ENCODE peak calls at places on chromosomes 11 and 22, in ten cellular contexts. J, O, Q, X, Z, S, K, A, G and C are unnamed samples.

GRCh38 chr11:96326954-96327353 is 16.0 kb downstream of the MAML2 start:
- DNase-seq in K (no peak), Z (no peak), G (no peak), X (no peak), S (no peak), Q (no peak), O (no peak), J (no peak), A (no peak), C (no peak)

GRCh38 chr11:128695539-128696221 is 1.8 kb downstream of the FLI1 start:
- DNase-seq in S (no peak), Q (no peak), O (peak; percentile 39), X (no peak), J (no peak), Z (no peak), G (peak; percentile 60), K (no peak), A (no peak), C (no peak)

GRCh38 chr22:42976131-42976530 is 38.8 kb downstream of the PACSIN2 start:
- DNase-seq in G (no peak), Z (no peak), A (no peak), O (no peak), J (no peak), S (no peak), X (no peak), K (no peak), Q (no peak), C (no peak)

GRCh38 chr11:79325851-79326250 is 115.0 kb downstream of the TENM4 start:
- DNase-seq in Q (no peak), S (no peak), A (no peak), O (no peak), Z (no peak), J (no peak), K (no peak), G (no peak), X (no peak), C (no peak)

GRCh38 chr11:67436459-67437081 is 912 bp downstream of the PTPRCAP start:
- DNase-seq in X (peak; percentile 74), S (peak; percentile 86), G (no peak), Q (no peak), K (no peak), Z (no peak), A (no peak), O (peak; percentile 42), J (no peak), C (peak; percentile 75)

GRCh38 chr11:102114032-102114431 is 3.8 kb downstream of the YAP1 start:
- DNase-seq in G (no peak), S (no peak), Q (no peak), K (no peak), X (no peak), J (no peak), A (no peak), O (no peak), Z (no peak), C (no peak)

GRCh38 chr11:115462757-115463156 is 41.5 kb downstream of the CADM1 start:
- DNase-seq in J (no peak), X (no peak), K (no peak), G (no peak), Q (no peak), O (no peak), S (no peak), A (no peak), Z (no peak), C (no peak)

GRCh38 chr11:118052581-118053206 is 24.2 kb upstream of the TMPRSS4 start:
- DNase-seq in X (no peak), K (no peak), S (no peak), J (no peak), Z (no peak), A (no peak), Q (no peak), G (no peak), O (no peak), C (no peak)

GRCh38 chr22:39010946-39011625 is 3.0 kb upstream of the APOBEC3C start:
- DNase-seq in Z (no peak), K (no peak), S (no peak), J (no peak), X (no peak), A (no peak), Q (no peak), O (no peak), G (no peak), C (no peak)

GRCh38 chr11:43567396-43567975 is 113.1 kb upstream of the HSD17B12 start:
- DNase-seq in A (peak; percentile 37), J (no peak), O (no peak), Z (no peak), G (no peak), K (peak; percentile 18), Q (peak; percentile 66), X (no peak), S (no peak), C (no peak)

GRCh38 chr11:75578977-75579376 is 16.9 kb downstream of the SERPINH1 start:
- DNase-seq in Q (no peak), A (no peak), X (no peak), O (no peak), G (no peak), Z (no peak), J (no peak), K (no peak), S (no peak), C (no peak)

GRCh38 chr11:40816976-40817375 is 642.5 kb downstream of the LRRC4C start:
- DNase-seq in K (no peak), J (no peak), A (no peak), Z (no peak), G (no peak), X (no peak), O (no peak), Q (no peak), S (no peak), C (no peak)

GRCh38 chr11:17277024-17277584 is 565 bp downstream of the NUCB2 start:
- DNase-seq in Q (peak; percentile 61), X (no peak), J (no peak), Z (no peak), G (no peak), A (no peak), K (peak; percentile 35), S (no peak), O (no peak), C (no peak)

GRCh38 chr11:113412675-113413074 is 25.1 kb downstream of the ANKK1 start:
- DNase-seq in Q (no peak), S (no peak), J (no peak), G (no peak), K (no peak), A (no peak), X (no peak), O (no peak), Z (no peak), C (no peak)

GRCh38 chr11:115869780-115870431 is 365.7 kb upstream of the CADM1 start:
- DNase-seq in Q (no peak), Z (no peak), J (peak; percentile 58), K (peak; percentile 49), X (no peak), G (no peak), S (peak; percentile 65), O (no peak), A (no peak), C (peak; percentile 51)

GRCh38 chr22:34993548-34993947 is 72.4 kb upstream of the ISX start:
- DNase-seq in K (no peak), Q (no peak), A (no peak), J (no peak), S (no peak), Z (no peak), O (no peak), X (no peak), G (no peak), C (no peak)

GRCh38 chr22:27666272-27666997 is 135.1 kb downstream of the MN1 start:
- DNase-seq in Q (no peak), J (no peak), A (no peak), K (no peak), X (no peak), Z (no peak), S (no peak), G (no peak), O (no peak), C (no peak)

GRCh38 chr22:45671051-45671782 is 417 bp upstream of the ATXN10 start:
- DNase-seq in A (no peak), Z (no peak), J (peak; percentile 38), S (no peak), Q (no peak), O (no peak), K (no peak), G (no peak), X (peak; percentile 3), C (no peak)

GRCh38 chr11:65185166-65185565 is 3.4 kb downstream of the CAPN1 start:
- DNase-seq in G (no peak), Q (no peak), O (no peak), X (no peak), S (no peak), J (no peak), A (no peak), K (no peak), Z (no peak), C (no peak)

GRCh38 chr11:20610825-20611224 is 11.4 kb downstream of the SLC6A5 start:
- DNase-seq in G (no peak), S (no peak), A (no peak), Z (no peak), X (no peak), K (no peak), J (no peak), O (no peak), Q (no peak), C (no peak)

GRCh38 chr11:29131055-29131454 is 885.8 kb downstream of the KCNA4 start:
- DNase-seq in Q (no peak), G (no peak), K (no peak), X (no peak), S (no peak), O (no peak), Z (no peak), A (no peak), J (no peak), C (no peak)

GRCh38 chr11:7538023-7538422 is 24.2 kb downstream of the PPFIBP2 start:
- DNase-seq in A (no peak), Z (no peak), G (peak; percentile 82), Q (peak; percentile 50), X (no peak), J (no peak), O (no peak), K (no peak), S (no peak), C (no peak)